ENCODE peak calls at places on chromosomes 12 and 14, in ten cellular contexts. G, L, Z, P, K, D, J, X, U and R are unnamed samples.

GRCh38 chr12:90098132-90098779 is 389.6 kb upstream of the ATP2B1 start:
- DNase-seq in K (no peak), J (no peak), G (peak), D (no peak), X (no peak), Z (no peak), L (no peak), P (no peak), U (no peak), R (no peak)

GRCh38 chr12:67919406-67919805 is 69.8 kb upstream of the IFNG-AS1 start:
- DNase-seq in Z (no peak), G (no peak), P (no peak), J (no peak), K (no peak), L (no peak), U (no peak), X (no peak), D (no peak), R (no peak)

GRCh38 chr14:89308232-89308959 is 108.6 kb downstream of the FOXN3 start:
- DNase-seq in L (no peak), J (no peak), P (no peak), K (no peak), X (no peak), Z (no peak), D (no peak), G (no peak), U (no peak), R (no peak)

GRCh38 chr12:32490801-32491200 is 91.4 kb downstream of the FGD4 start:
- DNase-seq in G (no peak), D (no peak), K (no peak), P (no peak), U (no peak), J (no peak), X (no peak), Z (no peak), L (no peak), R (no peak)

GRCh38 chr14:103530390-103530789 is 1.4 kb downstream of the TRMT61A start:
- DNase-seq in U (no peak), X (no peak), P (no peak), G (no peak), J (no peak), L (peak), Z (no peak), D (peak), K (peak), R (no peak)

GRCh38 chr14:67583711-67584644 is 16.1 kb downstream of the PIGH start:
- DNase-seq in K (no peak), L (no peak), G (peak), P (no peak), D (peak), U (no peak), Z (peak), X (peak), J (peak), R (peak)

GRCh38 chr12:131985145-131985875 is 35.6 kb downstream of the EP400 start:
- DNase-seq in X (no peak), J (peak), D (no peak), Z (no peak), U (no peak), G (no peak), K (no peak), L (no peak), P (no peak), R (no peak)

GRCh38 chr12:104163631-104164030 is 25.6 kb upstream of the NFYB start:
- DNase-seq in P (no peak), D (no peak), X (no peak), Z (no peak), J (no peak), K (no peak), U (no peak), L (no peak), G (no peak), R (no peak)

GRCh38 chr14:36604757-36605505 is 22.5 kb upstream of the NKX2-8 start:
- DNase-seq in X (no peak), D (peak), K (no peak), L (no peak), J (peak), G (peak), U (no peak), P (peak), Z (peak), R (peak)

DNA sequence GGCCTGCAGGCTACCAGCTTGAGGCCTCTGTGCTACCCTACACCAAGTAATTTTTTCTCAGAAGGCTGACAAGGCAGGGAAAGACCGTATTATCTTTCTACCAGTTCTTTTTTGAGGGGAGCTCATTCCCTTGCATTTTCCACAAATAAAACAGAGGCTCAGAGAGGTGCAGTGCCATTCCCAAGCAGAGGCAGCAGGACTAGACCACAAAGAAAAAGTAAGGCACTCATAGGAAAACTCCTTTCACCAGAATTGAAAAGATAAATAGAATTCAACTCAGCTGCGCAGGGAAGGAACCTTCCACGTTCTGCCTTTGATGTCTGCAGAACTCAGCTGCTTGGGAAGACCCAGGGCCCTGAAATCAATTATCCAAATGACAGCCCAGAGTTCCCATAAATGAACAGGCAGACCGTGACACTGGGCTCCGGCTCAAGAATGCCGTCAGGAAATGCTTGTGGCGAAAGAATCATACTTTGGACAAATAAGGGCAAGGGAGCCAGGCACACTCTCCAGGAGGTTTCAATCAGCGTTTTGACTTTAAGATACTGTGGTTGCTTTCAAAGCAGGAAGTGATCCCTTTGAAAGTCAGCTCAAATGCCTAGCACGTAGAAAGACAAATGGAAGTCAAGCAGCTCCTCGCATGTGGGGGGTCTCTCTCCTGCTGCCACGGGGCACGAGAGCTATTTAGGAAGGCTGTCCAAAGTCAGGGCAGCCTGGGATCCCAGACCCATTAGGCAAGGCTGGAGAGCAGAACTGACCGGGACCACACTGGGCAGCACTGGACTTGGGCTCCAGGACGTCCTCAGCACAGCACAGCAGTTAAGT is 14.0 kb downstream of the KCTD10 start:
- DNase-seq in J (peak), U (no peak), D (no peak), K (peak), L (peak), Z (peak), P (peak), X (peak), G (peak), R (peak)
- TF ChIP-seq POLR2A in J (no peak), U (no peak), D (no peak), K (no peak), L (no peak), Z (no peak), P (no peak), X (peak), G (no peak), R (no peak)

GRCh38 chr14:30240685-30241084 is 313.0 kb upstream of the PRKD1 start:
- DNase-seq in X (no peak), J (no peak), L (no peak), P (no peak), D (no peak), G (no peak), Z (no peak), K (no peak), U (no peak), R (no peak)

GRCh38 chr14:30240002-30240401 is 312.4 kb upstream of the PRKD1 start:
- DNase-seq in P (no peak), U (no peak), D (no peak), L (no peak), G (no peak), J (no peak), Z (no peak), X (no peak), K (no peak), R (no peak)

GRCh38 chr14:30243157-30243556 is 315.5 kb upstream of the PRKD1 start:
- DNase-seq in D (no peak), U (no peak), K (no peak), X (no peak), J (no peak), L (no peak), G (no peak), Z (no peak), P (no peak), R (no peak)

GRCh38 chr14:30242742-30243141 is 315.1 kb upstream of the PRKD1 start:
- DNase-seq in J (no peak), P (no peak), L (no peak), D (no peak), G (no peak), Z (no peak), X (no peak), K (no peak), U (no peak), R (no peak)

GRCh38 chr14:30243805-30244204 is 315.2 kb upstream of the G2E3 start:
- DNase-seq in G (no peak), K (no peak), D (no peak), U (no peak), P (no peak), Z (no peak), X (no peak), L (no peak), J (no peak), R (no peak)
- H3K27ac ChIP-seq in G (no peak), K (no peak), D (no peak), U (no peak), P (no peak), Z (no peak), X (no peak), L (no peak), J (no peak), R (no peak)

DNA sequence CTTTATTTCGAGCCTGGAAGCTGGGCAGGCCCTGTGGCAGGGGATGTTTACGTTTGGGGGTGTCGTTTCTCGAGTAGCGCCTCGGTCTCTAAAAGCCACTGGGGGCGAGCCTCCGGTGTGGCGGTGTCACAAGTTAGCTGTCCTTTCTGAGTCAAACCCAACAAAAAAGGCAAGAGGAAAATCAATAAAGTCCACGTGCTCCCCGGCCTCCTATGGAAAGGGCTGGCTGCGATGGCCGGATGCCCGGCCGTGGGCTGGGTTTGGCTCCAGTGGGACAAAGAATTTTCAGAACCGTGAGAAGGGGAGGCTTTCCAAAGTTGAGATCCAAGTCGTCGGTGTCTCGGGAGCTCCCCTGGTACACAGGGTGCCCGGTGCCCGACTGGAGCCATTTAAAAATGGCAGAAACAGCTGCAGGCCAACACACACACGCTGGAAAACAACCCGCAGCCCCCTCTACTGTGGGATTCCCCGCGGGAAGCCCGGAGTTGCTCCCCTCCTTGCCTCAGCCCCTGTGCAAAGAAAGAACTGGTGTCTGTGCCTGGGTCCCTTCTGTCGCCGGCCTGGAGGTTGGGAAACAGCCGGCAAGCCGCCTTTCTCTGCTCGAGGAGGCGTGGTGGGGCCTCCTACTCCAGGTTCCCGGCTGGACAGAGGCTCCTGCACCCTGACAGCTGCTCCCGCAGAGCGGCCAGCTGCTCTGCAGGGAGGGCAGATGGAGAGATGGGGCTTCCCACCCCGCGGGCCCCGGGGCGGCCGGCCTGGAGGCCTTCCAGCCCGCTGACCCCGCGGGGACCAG is 1.9 kb downstream of the BCL7A start:
- DNase-seq in X (peak), G (peak), U (no peak), D (peak), L (peak), K (peak), Z (peak), J (peak), P (peak), R (no peak)
- TF ChIP-seq POLR2A in X (peak), G (no peak), U (no peak), D (no peak), L (no peak), K (no peak), Z (peak), J (peak), P (no peak), R (no peak)

DNA sequence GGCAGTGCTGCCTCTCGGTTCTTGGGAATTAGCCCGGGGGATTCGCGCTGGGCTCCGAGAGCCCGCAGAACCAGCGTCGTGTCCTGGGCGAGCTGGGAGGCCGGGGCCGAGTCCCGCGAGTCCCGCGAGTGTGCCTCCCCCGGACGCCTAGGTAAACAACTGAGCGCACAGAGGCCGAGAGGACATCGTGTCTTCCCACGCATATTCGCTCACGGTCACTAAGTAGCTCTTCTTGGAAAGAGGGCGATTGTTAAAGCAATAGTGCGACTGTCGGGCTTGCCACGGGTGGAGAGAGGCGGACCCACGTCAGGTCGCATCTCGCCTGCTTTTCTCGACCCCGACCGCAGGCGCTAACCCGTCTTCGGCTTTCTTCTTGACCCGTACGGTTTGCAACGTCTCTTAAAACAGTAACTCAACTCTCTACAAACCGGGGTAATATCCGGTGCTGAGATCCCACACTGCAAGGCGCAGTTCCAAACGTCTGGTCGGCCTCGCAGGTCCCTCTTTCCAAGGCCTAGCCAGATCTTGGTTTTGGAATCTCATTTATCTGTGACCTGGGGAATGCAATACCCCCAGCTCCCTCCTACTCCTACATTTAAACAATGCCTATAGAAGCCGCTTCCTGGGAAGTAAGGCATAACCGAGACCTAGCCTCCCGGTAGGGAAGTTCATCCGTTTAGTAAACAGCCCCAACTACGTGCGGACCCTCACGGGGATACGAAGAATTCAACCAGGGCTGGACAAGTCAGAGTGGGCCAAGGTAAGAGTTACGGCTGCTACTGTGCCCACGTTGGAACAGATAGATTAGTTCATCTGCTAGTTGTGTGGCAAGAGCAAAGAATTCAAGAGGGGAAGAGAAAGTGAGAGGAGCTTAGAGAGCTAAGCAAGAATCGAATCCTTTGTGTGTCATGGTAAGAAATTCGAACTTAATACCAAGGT is 736 bp upstream of the PHLDA1 start:
- DNase-seq in L (peak), D (peak), P (peak), K (peak), G (peak), J (peak), U (no peak), X (peak), Z (peak), R (peak)
- H3K27ac ChIP-seq in L (peak), D (peak), P (peak), K (peak), G (peak), J (peak), U (peak), X (peak), Z (peak), R (peak)

DNA sequence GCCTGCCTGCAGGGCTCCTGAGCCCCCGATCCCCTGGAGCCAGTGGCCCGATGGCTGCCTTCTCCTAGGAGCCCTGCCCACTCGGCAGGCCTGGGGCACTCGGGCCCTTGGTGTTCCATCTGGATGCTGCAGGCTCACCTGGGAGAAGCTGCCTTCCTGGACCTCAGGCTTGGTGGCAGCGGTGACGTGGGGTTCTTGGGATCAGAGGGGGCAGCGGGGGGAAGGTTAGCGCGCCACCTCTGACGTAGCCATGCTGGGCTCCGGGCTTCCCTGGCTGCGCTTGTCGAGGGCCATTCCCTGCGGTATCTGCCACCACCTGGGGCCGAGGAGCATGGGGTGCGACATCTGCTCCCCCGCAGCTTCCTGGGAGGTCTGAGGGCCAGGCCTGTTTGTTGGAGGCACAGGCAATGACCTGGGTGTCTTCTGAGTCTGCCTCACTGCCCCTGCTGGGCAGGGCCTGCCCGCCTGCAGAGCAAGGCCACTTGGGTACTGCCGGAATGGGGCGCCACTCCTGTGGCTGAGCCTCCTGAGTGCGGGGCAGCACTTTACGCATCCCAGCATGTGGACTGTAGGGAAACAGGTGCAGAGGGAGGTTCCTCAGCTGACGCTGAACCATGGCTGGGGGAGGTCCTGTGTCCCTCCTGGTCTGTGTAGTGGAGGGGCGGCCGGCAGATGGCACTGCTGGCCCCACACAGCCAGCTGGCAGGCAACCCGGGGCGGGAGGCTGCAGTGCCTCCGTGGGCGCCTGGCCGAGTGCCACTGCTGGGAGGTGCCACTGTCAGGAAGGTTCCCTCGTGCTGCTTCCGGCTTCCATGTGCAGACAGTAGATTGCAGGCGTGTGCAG is 20.3 kb downstream of the MTA1 start:
- DNase-seq in U (no peak), J (no peak), K (no peak), D (no peak), G (peak), Z (no peak), X (no peak), L (no peak), P (no peak), R (no peak)
- TF ChIP-seq POLR2A in U (no peak), J (no peak), K (no peak), D (no peak), G (no peak), Z (no peak), X (no peak), L (no peak), P (no peak), R (no peak)